ENCODE peak calls at places on chromosomes 13 and 19, in six cellular contexts. One of them, this sample, is unnamed.

GRCh38 chr19:15875075-15875474 is 22.8 kb downstream of the CYP4F2 start:
- DNase-seq in psoas muscle: no peak
- DNase-seq in cardiac fibroblast: no peak
- DNase-seq in fibroblast of mammary gland: no peak
- DNase-seq in heart right ventricle: no peak
- DNase-seq in BE2C: no peak
- DNase-seq in this sample: no peak

GRCh38 chr13:111323950-111324651 is 3.7 kb downstream of the TEX29 start:
- DNase-seq in psoas muscle: no peak
- DNase-seq in cardiac fibroblast: no peak
- DNase-seq in fibroblast of mammary gland: no peak
- DNase-seq in heart right ventricle: no peak
- DNase-seq in BE2C: no peak
- DNase-seq in this sample: peak

GRCh38 chr13:112062047-112062618 is 4.8 kb upstream of the SOX1 start:
- DNase-seq in psoas muscle: no peak
- DNase-seq in cardiac fibroblast: no peak
- DNase-seq in fibroblast of mammary gland: no peak
- DNase-seq in heart right ventricle: no peak
- DNase-seq in BE2C: no peak
- DNase-seq in this sample: no peak

GRCh38 chr13:26600345-26600761 is 42.9 kb downstream of the WASF3 start:
- DNase-seq in psoas muscle: no peak
- DNase-seq in cardiac fibroblast: peak
- DNase-seq in fibroblast of mammary gland: peak
- DNase-seq in heart right ventricle: no peak
- DNase-seq in BE2C: no peak
- DNase-seq in this sample: no peak

GRCh38 chr19:41657157-41657556 is 30.3 kb upstream of the CEACAM4 start:
- DNase-seq in psoas muscle: no peak
- DNase-seq in cardiac fibroblast: no peak
- DNase-seq in fibroblast of mammary gland: no peak
- DNase-seq in heart right ventricle: no peak
- DNase-seq in BE2C: no peak
- DNase-seq in this sample: peak

GRCh38 chr13:100108913-100109507 is 20.1 kb downstream of the PCCA start:
- DNase-seq in psoas muscle: no peak
- DNase-seq in cardiac fibroblast: peak
- DNase-seq in fibroblast of mammary gland: no peak
- DNase-seq in heart right ventricle: no peak
- DNase-seq in BE2C: no peak
- DNase-seq in this sample: no peak

GRCh38 chr13:28636677-28637317 is 22.1 kb upstream of the POMP start:
- DNase-seq in psoas muscle: no peak
- DNase-seq in cardiac fibroblast: peak
- DNase-seq in fibroblast of mammary gland: peak
- DNase-seq in heart right ventricle: peak
- DNase-seq in BE2C: peak
- DNase-seq in this sample: no peak

GRCh38 chr19:3660493-3661219 is 34.1 kb upstream of the CACTIN start:
- DNase-seq in psoas muscle: no peak
- DNase-seq in cardiac fibroblast: no peak
- DNase-seq in fibroblast of mammary gland: no peak
- DNase-seq in heart right ventricle: no peak
- DNase-seq in BE2C: no peak
- DNase-seq in this sample: no peak

GRCh38 chr19:50415661-50416033 is 3.1 kb upstream of the SPIB start:
- DNase-seq in psoas muscle: no peak
- DNase-seq in cardiac fibroblast: no peak
- DNase-seq in fibroblast of mammary gland: no peak
- DNase-seq in heart right ventricle: no peak
- DNase-seq in BE2C: no peak
- DNase-seq in this sample: peak

GRCh38 chr13:61162636-61163035 is 253.0 kb downstream of the PCDH20 start:
- DNase-seq in psoas muscle: no peak
- DNase-seq in cardiac fibroblast: peak
- DNase-seq in fibroblast of mammary gland: no peak
- DNase-seq in heart right ventricle: no peak
- DNase-seq in BE2C: no peak
- DNase-seq in this sample: no peak

GRCh38 chr13:42279080-42279479 is 7.1 kb downstream of the AKAP11 start:
- DNase-seq in psoas muscle: no peak
- DNase-seq in cardiac fibroblast: no peak
- DNase-seq in fibroblast of mammary gland: peak
- DNase-seq in heart right ventricle: no peak
- DNase-seq in BE2C: no peak
- DNase-seq in this sample: no peak

GRCh38 chr13:100280681-100281080 is 191.8 kb downstream of the PCCA start:
- DNase-seq in psoas muscle: no peak
- DNase-seq in cardiac fibroblast: peak
- DNase-seq in fibroblast of mammary gland: peak
- DNase-seq in heart right ventricle: no peak
- DNase-seq in BE2C: no peak
- DNase-seq in this sample: no peak

GRCh38 chr19:47021536-47022139 is 2.0 kb downstream of the NPAS1 start:
- DNase-seq in psoas muscle: no peak
- DNase-seq in cardiac fibroblast: no peak
- DNase-seq in fibroblast of mammary gland: no peak
- DNase-seq in heart right ventricle: no peak
- DNase-seq in BE2C: no peak
- DNase-seq in this sample: peak

GRCh38 chr19:37725181-37725580 is 5.6 kb upstream of the ZNF607 start:
- DNase-seq in psoas muscle: no peak
- DNase-seq in cardiac fibroblast: no peak
- DNase-seq in fibroblast of mammary gland: no peak
- DNase-seq in heart right ventricle: no peak
- DNase-seq in BE2C: no peak
- DNase-seq in this sample: no peak

GRCh38 chr13:40208517-40208916 is 457.9 kb downstream of the FOXO1 start:
- DNase-seq in psoas muscle: no peak
- DNase-seq in cardiac fibroblast: no peak
- DNase-seq in fibroblast of mammary gland: no peak
- DNase-seq in heart right ventricle: no peak
- DNase-seq in BE2C: no peak
- DNase-seq in this sample: no peak

GRCh38 chr13:110702591-110703526 is 3.1 kb downstream of the CARS2 start:
- DNase-seq in psoas muscle: peak
- DNase-seq in cardiac fibroblast: peak
- DNase-seq in fibroblast of mammary gland: peak
- DNase-seq in heart right ventricle: no peak
- DNase-seq in BE2C: no peak
- DNase-seq in this sample: no peak

GRCh38 chr13:81779896-81780295 is 1439.0 kb upstream of the SPRY2 start:
- DNase-seq in psoas muscle: no peak
- DNase-seq in cardiac fibroblast: no peak
- DNase-seq in fibroblast of mammary gland: no peak
- DNase-seq in heart right ventricle: no peak
- DNase-seq in BE2C: peak
- DNase-seq in this sample: no peak

GRCh38 chr13:110509478-110509926 is 52.0 kb downstream of the RAB20 start:
- DNase-seq in psoas muscle: no peak
- DNase-seq in cardiac fibroblast: no peak
- DNase-seq in fibroblast of mammary gland: no peak
- DNase-seq in heart right ventricle: no peak
- DNase-seq in BE2C: no peak
- DNase-seq in this sample: no peak

GRCh38 chr13:86725105-86725504 is 925.9 kb upstream of the SLITRK6 start:
- DNase-seq in psoas muscle: no peak
- DNase-seq in cardiac fibroblast: no peak
- DNase-seq in fibroblast of mammary gland: no peak
- DNase-seq in heart right ventricle: no peak
- DNase-seq in BE2C: no peak
- DNase-seq in this sample: no peak

GRCh38 chr13:31245974-31246373 is 46.2 kb downstream of the B3GLCT start:
- DNase-seq in psoas muscle: no peak
- DNase-seq in cardiac fibroblast: no peak
- DNase-seq in fibroblast of mammary gland: no peak
- DNase-seq in heart right ventricle: no peak
- DNase-seq in BE2C: no peak
- DNase-seq in this sample: no peak

GRCh38 chr19:44800461-44800860 is 8.4 kb upstream of the BCAM start:
- DNase-seq in psoas muscle: peak
- DNase-seq in cardiac fibroblast: peak
- DNase-seq in fibroblast of mammary gland: peak
- DNase-seq in heart right ventricle: peak
- DNase-seq in BE2C: peak
- DNase-seq in this sample: peak

GRCh38 chr13:98118865-98119264 is 24.0 kb upstream of the FARP1 start:
- DNase-seq in psoas muscle: no peak
- DNase-seq in cardiac fibroblast: no peak
- DNase-seq in fibroblast of mammary gland: no peak
- DNase-seq in heart right ventricle: no peak
- DNase-seq in BE2C: no peak
- DNase-seq in this sample: no peak

GRCh38 chr13:35712907-35713685 is 236.6 kb upstream of the MAB21L1 start:
- DNase-seq in psoas muscle: no peak
- DNase-seq in cardiac fibroblast: peak
- DNase-seq in fibroblast of mammary gland: peak
- DNase-seq in heart right ventricle: no peak
- DNase-seq in BE2C: no peak
- DNase-seq in this sample: no peak

GRCh38 chr19:36508325-36508724 is 19.0 kb upstream of the ZNF566 start:
- DNase-seq in psoas muscle: no peak
- DNase-seq in cardiac fibroblast: no peak
- DNase-seq in fibroblast of mammary gland: no peak
- DNase-seq in heart right ventricle: no peak
- DNase-seq in BE2C: no peak
- DNase-seq in this sample: no peak

GRCh38 chr13:48304132-48304876 is 753 bp downstream of the RB1 start:
- DNase-seq in psoas muscle: no peak
- DNase-seq in cardiac fibroblast: peak
- DNase-seq in fibroblast of mammary gland: peak
- DNase-seq in heart right ventricle: peak
- DNase-seq in BE2C: peak
- DNase-seq in this sample: peak

GRCh38 chr13:72808917-72809500 is 27.1 kb downstream of the PIBF1 start:
- DNase-seq in psoas muscle: no peak
- DNase-seq in cardiac fibroblast: peak
- DNase-seq in fibroblast of mammary gland: peak
- DNase-seq in heart right ventricle: no peak
- DNase-seq in BE2C: no peak
- DNase-seq in this sample: no peak

GRCh38 chr13:105587786-105588185 is 947.7 kb downstream of the EFNB2 start:
- DNase-seq in psoas muscle: no peak
- DNase-seq in cardiac fibroblast: peak
- DNase-seq in fibroblast of mammary gland: no peak
- DNase-seq in heart right ventricle: no peak
- DNase-seq in BE2C: no peak
- DNase-seq in this sample: no peak

GRCh38 chr13:23372264-23372905 is 61.1 kb downstream of the SACS start:
- DNase-seq in psoas muscle: no peak
- DNase-seq in cardiac fibroblast: peak
- DNase-seq in fibroblast of mammary gland: peak
- DNase-seq in heart right ventricle: no peak
- DNase-seq in BE2C: no peak
- DNase-seq in this sample: no peak
- H3K4me3 ChIP-seq in psoas muscle: no peak
- H3K4me3 ChIP-seq in cardiac fibroblast: no peak
- H3K4me3 ChIP-seq in fibroblast of mammary gland: no peak
- H3K4me3 ChIP-seq in heart right ventricle: no peak
- H3K4me3 ChIP-seq in BE2C: no peak
- H3K4me3 ChIP-seq in this sample: no peak

GRCh38 chr13:32988588-32989256 is 27.5 kb upstream of the KL start:
- DNase-seq in psoas muscle: no peak
- DNase-seq in cardiac fibroblast: no peak
- DNase-seq in fibroblast of mammary gland: peak
- DNase-seq in heart right ventricle: peak
- DNase-seq in BE2C: no peak
- DNase-seq in this sample: no peak
- H3K4me3 ChIP-seq in psoas muscle: peak
- H3K4me3 ChIP-seq in cardiac fibroblast: no peak
- H3K4me3 ChIP-seq in fibroblast of mammary gland: no peak
- H3K4me3 ChIP-seq in heart right ventricle: peak
- H3K4me3 ChIP-seq in BE2C: no peak
- H3K4me3 ChIP-seq in this sample: peak

GRCh38 chr19:55503447-55504251 is 15.4 kb downstream of the SSC5D start:
- DNase-seq in psoas muscle: peak
- DNase-seq in cardiac fibroblast: peak
- DNase-seq in fibroblast of mammary gland: peak
- DNase-seq in heart right ventricle: peak
- DNase-seq in BE2C: peak
- DNase-seq in this sample: peak
- H3K4me3 ChIP-seq in psoas muscle: peak
- H3K4me3 ChIP-seq in cardiac fibroblast: peak
- H3K4me3 ChIP-seq in fibroblast of mammary gland: peak
- H3K4me3 ChIP-seq in heart right ventricle: peak
- H3K4me3 ChIP-seq in BE2C: peak
- H3K4me3 ChIP-seq in this sample: peak

GRCh38 chr19:17109962-17110598 is 34.5 kb downstream of the MYO9B start:
- DNase-seq in psoas muscle: peak
- DNase-seq in cardiac fibroblast: no peak
- DNase-seq in fibroblast of mammary gland: no peak
- DNase-seq in heart right ventricle: peak
- DNase-seq in BE2C: no peak
- DNase-seq in this sample: peak

GRCh38 chr19:17105548-17105947 is 30.0 kb downstream of the MYO9B start:
- DNase-seq in psoas muscle: no peak
- DNase-seq in cardiac fibroblast: no peak
- DNase-seq in fibroblast of mammary gland: no peak
- DNase-seq in heart right ventricle: no peak
- DNase-seq in BE2C: no peak
- DNase-seq in this sample: no peak

GRCh38 chr19:17109300-17109699 is 33.7 kb downstream of the MYO9B start:
- DNase-seq in psoas muscle: no peak
- DNase-seq in cardiac fibroblast: no peak
- DNase-seq in fibroblast of mammary gland: no peak
- DNase-seq in heart right ventricle: no peak
- DNase-seq in BE2C: no peak
- DNase-seq in this sample: no peak

GRCh38 chr19:17108453-17108784 is 32.8 kb downstream of the MYO9B start:
- DNase-seq in psoas muscle: no peak
- DNase-seq in cardiac fibroblast: no peak
- DNase-seq in fibroblast of mammary gland: no peak
- DNase-seq in heart right ventricle: no peak
- DNase-seq in BE2C: no peak
- DNase-seq in this sample: no peak

DNA sequence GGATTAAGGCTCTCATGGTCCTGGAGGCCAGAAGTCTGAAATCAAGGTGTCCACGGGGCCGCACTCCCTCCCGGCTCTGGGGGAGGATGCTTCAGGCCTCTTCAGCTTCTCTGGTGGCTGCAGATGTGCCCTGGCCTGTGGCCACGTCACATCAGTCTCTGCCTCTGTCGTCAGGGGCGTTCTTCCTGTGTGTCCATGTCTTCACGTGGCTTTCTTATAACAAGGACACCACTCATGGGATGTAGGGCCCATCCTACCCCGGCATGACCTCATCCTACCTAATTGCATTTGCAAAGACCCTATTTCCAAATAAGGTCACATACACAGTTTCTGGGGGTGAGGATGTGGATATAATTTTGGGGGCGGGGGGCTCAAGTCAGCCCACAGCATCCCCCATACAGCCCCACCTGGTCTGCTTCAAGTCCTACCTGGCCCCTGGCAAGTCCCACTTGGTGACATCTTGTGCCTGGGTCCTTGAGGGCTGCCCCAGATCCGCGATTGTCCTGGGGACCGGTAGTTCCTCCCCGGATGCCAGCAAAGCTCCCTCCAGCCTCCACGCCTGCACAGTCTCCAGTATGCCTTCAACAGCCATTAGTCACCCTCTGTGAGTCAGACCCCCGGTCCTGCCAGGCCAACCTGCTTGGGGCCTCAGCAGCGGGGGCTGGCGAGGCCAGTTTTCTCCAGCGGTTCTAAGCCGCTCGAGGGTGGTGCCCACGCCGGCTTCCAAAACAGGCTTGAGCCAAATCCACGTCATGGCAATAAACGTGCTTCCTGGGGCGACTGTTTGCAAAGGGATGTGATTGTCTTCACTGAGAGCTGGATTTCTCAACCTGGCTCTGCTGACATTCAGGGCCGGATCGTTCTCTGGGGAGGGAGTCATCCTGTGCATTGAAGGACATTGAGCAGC is 32.2 kb downstream of the MYO9B start:
- DNase-seq in psoas muscle: peak
- DNase-seq in cardiac fibroblast: peak
- DNase-seq in fibroblast of mammary gland: peak
- DNase-seq in heart right ventricle: peak
- DNase-seq in BE2C: peak
- DNase-seq in this sample: peak
- H3K4me3 ChIP-seq in psoas muscle: peak
- H3K4me3 ChIP-seq in cardiac fibroblast: no peak
- H3K4me3 ChIP-seq in fibroblast of mammary gland: peak
- H3K4me3 ChIP-seq in heart right ventricle: peak
- H3K4me3 ChIP-seq in BE2C: no peak
- H3K4me3 ChIP-seq in this sample: no peak

This sample was measured in upper lobe of left lung.